ENCODE peak calls at places on chromosomes 11 and 22, in seven cellular contexts. D is IMR-90, P is NB4, U is adrenal gland, L is ovary, V is breast epithelium, X is erythroblast. Y is an unnamed sample.
A peak's percentile ranks its signal among the peaks of the same experiment; 100 is the strongest.

GRCh38 chr11:8810331-8811301 is 100.4 kb upstream of the AKIP1 start:
- DNase-seq in D (peak; percentile 81), P (no peak), U (peak; percentile 90), L (peak; percentile 89), V (peak; percentile 77), X (peak; percentile 36), Y (peak; percentile 92)

GRCh38 chr11:117180661-117181585 is 2.4 kb downstream of the SIDT2 start:
- DNase-seq in D (peak; percentile 70), P (peak; percentile 82), U (peak; percentile 90), L (peak; percentile 81), V (peak; percentile 66), X (peak; percentile 90), Y (no peak)

GRCh38 chr11:89447845-89448244 is 43.3 kb downstream of the NOX4 start:
- DNase-seq in D (no peak), P (no peak), U (no peak), L (no peak), V (no peak), X (no peak), Y (no peak)

GRCh38 chr22:45977003-45977395 is at the start of gene WNT7B:
- DNase-seq in D (no peak), P (peak; percentile 59), U (no peak), L (no peak), V (no peak), X (peak; percentile 7), Y (no peak)

GRCh38 chr11:130480721-130481140 is 32.3 kb downstream of the ADAMTS15 start:
- DNase-seq in D (peak; percentile 12), P (no peak), U (no peak), L (no peak), V (no peak), X (no peak), Y (no peak)

GRCh38 chr11:66113132-66113856 is 43.2 kb downstream of the PACS1 start:
- DNase-seq in D (peak; percentile 90), P (no peak), U (no peak), L (no peak), V (no peak), X (no peak), Y (no peak)

GRCh38 chr11:119062779-119063178 is 4.8 kb upstream of the VPS11 start:
- DNase-seq in D (peak; percentile 69), P (no peak), U (peak; percentile 73), L (peak; percentile 72), V (no peak), X (peak; percentile 91), Y (no peak)

GRCh38 chr11:65293909-65294381 is 20.7 kb upstream of the CDC42EP2 start:
- DNase-seq in D (no peak), P (no peak), U (no peak), L (peak; percentile 64), V (no peak), X (no peak), Y (no peak)

GRCh38 chr11:69718147-69718546 is 14.3 kb upstream of the FGF19 start:
- DNase-seq in D (peak; percentile 23), P (peak; percentile 93), U (no peak), L (no peak), V (no peak), X (peak; percentile 45), Y (no peak)

GRCh38 chr22:30212996-30213441 is 33.5 kb downstream of the LIF start:
- DNase-seq in D (no peak), P (peak; percentile 85), U (peak; percentile 42), L (no peak), V (no peak), X (no peak), Y (no peak)

GRCh38 chr11:44556735-44557409 is 8.6 kb upstream of the CD82 start:
- DNase-seq in D (peak; percentile 59), P (peak; percentile 67), U (peak; percentile 76), L (peak; percentile 80), V (no peak), X (peak; percentile 85), Y (no peak)

GRCh38 chr22:49712195-49712791 is 115.4 kb downstream of the BRD1 start:
- DNase-seq in D (no peak), P (no peak), U (no peak), L (no peak), V (no peak), X (peak; percentile 25), Y (no peak)

GRCh38 chr22:23058063-23058462 is 12.3 kb upstream of the GNAZ start:
- DNase-seq in D (no peak), P (no peak), U (no peak), L (no peak), V (peak; percentile 6), X (no peak), Y (no peak)

GRCh38 chr11:94933225-94934130 is 39.9 kb downstream of the CWC15 start:
- DNase-seq in D (peak; percentile 97), P (no peak), U (peak; percentile 39), L (no peak), V (no peak), X (no peak), Y (peak; percentile 42)

GRCh38 chr11:118939948-118940598 is 14.3 kb upstream of the BCL9L start:
- DNase-seq in D (no peak), P (peak; percentile 94), U (peak; percentile 32), L (no peak), V (no peak), X (no peak), Y (no peak)

GRCh38 chr11:14148653-14149273 is 186.2 kb downstream of the SPON1 start:
- DNase-seq in D (peak; percentile 44), P (peak; percentile 22), U (no peak), L (no peak), V (no peak), X (peak; percentile 32), Y (no peak)

GRCh38 chr11:115695677-115696451 is 191.6 kb upstream of the CADM1 start:
- DNase-seq in D (no peak), P (no peak), U (no peak), L (no peak), V (no peak), X (no peak), Y (no peak)

GRCh38 chr11:203945-204586 is 3.1 kb downstream of the BET1L start:
- DNase-seq in D (no peak), P (no peak), U (peak; percentile 10), L (no peak), V (no peak), X (no peak), Y (no peak)

GRCh38 chr11:78290293-78291176 is 101.8 kb downstream of the USP35 start:
- DNase-seq in D (peak; percentile 58), P (peak; percentile 100), U (no peak), L (peak; percentile 49), V (no peak), X (peak; percentile 53), Y (no peak)

GRCh38 chr11:69521461-69521860 is 40.0 kb downstream of the LINC01488 start:
- DNase-seq in D (no peak), P (no peak), U (no peak), L (no peak), V (no peak), X (no peak), Y (no peak)

GRCh38 chr22:49530671-49531532 is 296.8 kb downstream of the BRD1 start:
- DNase-seq in D (no peak), P (no peak), U (no peak), L (no peak), V (no peak), X (no peak), Y (no peak)

GRCh38 chr22:29478326-29479276 is 1.4 kb upstream of the NEFH start:
- DNase-seq in D (no peak), P (peak; percentile 42), U (peak; percentile 47), L (no peak), V (no peak), X (peak; percentile 38), Y (peak; percentile 49)

GRCh38 chr11:27171391-27171790 is 130.8 kb downstream of the BBOX1 start:
- DNase-seq in D (peak; percentile 20), P (no peak), U (no peak), L (no peak), V (no peak), X (no peak), Y (no peak)

GRCh38 chr22:41574847-41575381 is 14.1 kb downstream of the CSDC2 start:
- DNase-seq in D (peak; percentile 19), P (no peak), U (peak; percentile 95), L (peak; percentile 85), V (no peak), X (peak; percentile 83), Y (no peak)

GRCh38 chr11:35709386-35709785 is 46.8 kb downstream of the TRIM44 start:
- DNase-seq in D (no peak), P (no peak), U (no peak), L (no peak), V (no peak), X (no peak), Y (no peak)

GRCh38 chr11:94706211-94706610 is 61.9 kb upstream of the AMOTL1 start:
- DNase-seq in D (peak; percentile 37), P (no peak), U (no peak), L (no peak), V (no peak), X (no peak), Y (peak; percentile 12)

GRCh38 chr11:77661670-77662069 is 24.1 kb upstream of the CLNS1A start:
- DNase-seq in D (no peak), P (no peak), U (no peak), L (no peak), V (no peak), X (no peak), Y (no peak)

GRCh38 chr11:46290598-46291309 is 13.3 kb downstream of the CREB3L1 start:
- DNase-seq in D (peak; percentile 98), P (peak; percentile 40), U (peak; percentile 92), L (peak; percentile 94), V (peak; percentile 82), X (peak; percentile 60), Y (no peak)

GRCh38 chr22:19265779-19266178 is 25.7 kb downstream of the CLTCL1 start:
- DNase-seq in D (no peak), P (no peak), U (no peak), L (no peak), V (no peak), X (no peak), Y (no peak)

GRCh38 chr11:26248661-26249060 is 83.3 kb upstream of the ANO3 start:
- DNase-seq in D (no peak), P (no peak), U (no peak), L (no peak), V (no peak), X (no peak), Y (no peak)

GRCh38 chr22:36744413-36744765 is 31.5 kb downstream of the IFT27 start:
- DNase-seq in D (no peak), P (no peak), U (no peak), L (no peak), V (no peak), X (no peak), Y (no peak)
- TF ChIP-seq POLR2A in D (no peak), P (no peak), U (no peak), L (no peak), V (no peak), X (no peak), Y (no peak)

GRCh38 chr22:47033648-47034000 is 271.2 kb downstream of the TBC1D22A start:
- DNase-seq in D (no peak), P (no peak), U (no peak), L (no peak), V (no peak), X (no peak), Y (no peak)
- TF ChIP-seq POLR2A in D (no peak), P (no peak), U (no peak), L (no peak), V (no peak), X (no peak), Y (no peak)

GRCh38 chr11:67613960-67614715 is 7.4 kb downstream of the NDUFV1 start:
- DNase-seq in D (peak; percentile 13), P (peak; percentile 97), U (peak; percentile 54), L (no peak), V (no peak), X (peak; percentile 76), Y (peak; percentile 62)
- TF ChIP-seq POLR2A in D (no peak), P (peak; percentile 51), U (no peak), L (no peak), V (no peak), X (no peak), Y (no peak)

GRCh38 chr22:27686534-27686933 is 115.0 kb downstream of the MN1 start:
- DNase-seq in D (peak; percentile 85), P (no peak), U (peak; percentile 96), L (peak; percentile 52), V (peak; percentile 58), X (no peak), Y (peak; percentile 68)
- TF ChIP-seq POLR2A in D (no peak), P (no peak), U (peak; percentile 70), L (no peak), V (no peak), X (no peak), Y (no peak)

Y was measured in H54.